ENCODE peak calls at places on chromosomes 5 and 9, in five cellular contexts. One of them, this sample, is unnamed.

GRCh38 chr5:17257705-17258273 is 40.4 kb downstream of the BASP1 start:
- DNase-seq in psoas muscle: no peak
- DNase-seq in transverse colon: no peak
- DNase-seq in lung: no peak
- DNase-seq in cardiac fibroblast: peak; percentile 56
- DNase-seq in this sample: no peak

GRCh38 chr9:4592325-4592724 is 69.8 kb upstream of the PLPP6 start:
- DNase-seq in psoas muscle: no peak
- DNase-seq in transverse colon: no peak
- DNase-seq in lung: no peak
- DNase-seq in cardiac fibroblast: no peak
- DNase-seq in this sample: no peak

GRCh38 chr5:72156921-72157320 is 49.6 kb downstream of the MAP1B start:
- DNase-seq in psoas muscle: no peak
- DNase-seq in transverse colon: no peak
- DNase-seq in lung: no peak
- DNase-seq in cardiac fibroblast: peak; percentile 85
- DNase-seq in this sample: no peak

GRCh38 chr5:81749562-81750307 is 1.2 kb downstream of the SSBP2 start:
- DNase-seq in psoas muscle: peak; percentile 60
- DNase-seq in transverse colon: peak; percentile 48
- DNase-seq in lung: peak; percentile 30
- DNase-seq in cardiac fibroblast: peak; percentile 23
- DNase-seq in this sample: peak; percentile 41

GRCh38 chr5:107985144-107985543 is 314.4 kb upstream of the EFNA5 start:
- DNase-seq in psoas muscle: peak; percentile 71
- DNase-seq in transverse colon: peak; percentile 9
- DNase-seq in lung: peak; percentile 35
- DNase-seq in cardiac fibroblast: peak; percentile 21
- DNase-seq in this sample: no peak

GRCh38 chr5:25387949-25388348 is 743.2 kb upstream of the CDH10 start:
- DNase-seq in psoas muscle: no peak
- DNase-seq in transverse colon: no peak
- DNase-seq in lung: no peak
- DNase-seq in cardiac fibroblast: no peak
- DNase-seq in this sample: no peak

GRCh38 chr9:84691634-84692033 is 22.1 kb downstream of the NTRK2 start:
- DNase-seq in psoas muscle: no peak
- DNase-seq in transverse colon: no peak
- DNase-seq in lung: no peak
- DNase-seq in cardiac fibroblast: no peak
- DNase-seq in this sample: no peak

GRCh38 chr9:77511525-77511924 is 136.6 kb downstream of the GNA14 start:
- DNase-seq in psoas muscle: no peak
- DNase-seq in transverse colon: no peak
- DNase-seq in lung: no peak
- DNase-seq in cardiac fibroblast: no peak
- DNase-seq in this sample: no peak

GRCh38 chr9:27204578-27204977 is 92.4 kb downstream of the EQTN start:
- DNase-seq in psoas muscle: no peak
- DNase-seq in transverse colon: no peak
- DNase-seq in lung: no peak
- DNase-seq in cardiac fibroblast: peak; percentile 42
- DNase-seq in this sample: no peak

GRCh38 chr5:147857302-147858129 is 21.0 kb upstream of the SCGB3A2 start:
- DNase-seq in psoas muscle: no peak
- DNase-seq in transverse colon: peak; percentile 69
- DNase-seq in lung: peak; percentile 68
- DNase-seq in cardiac fibroblast: peak; percentile 82
- DNase-seq in this sample: peak; percentile 29

GRCh38 chr9:37329576-37329975 is 92.9 kb upstream of the GRHPR start:
- DNase-seq in psoas muscle: no peak
- DNase-seq in transverse colon: no peak
- DNase-seq in lung: no peak
- DNase-seq in cardiac fibroblast: peak; percentile 69
- DNase-seq in this sample: no peak

GRCh38 chr9:109517798-109518435 is 19.8 kb upstream of the PTPN3 start:
- DNase-seq in psoas muscle: no peak
- DNase-seq in transverse colon: no peak
- DNase-seq in lung: no peak
- DNase-seq in cardiac fibroblast: no peak
- DNase-seq in this sample: no peak

GRCh38 chr9:109182940-109183798 is 16.1 kb upstream of the FRRS1L start:
- DNase-seq in psoas muscle: no peak
- DNase-seq in transverse colon: peak; percentile 30
- DNase-seq in lung: no peak
- DNase-seq in cardiac fibroblast: peak; percentile 48
- DNase-seq in this sample: peak; percentile 32

GRCh38 chr5:111742595-111742994 is 14.4 kb downstream of the NREP start:
- DNase-seq in psoas muscle: no peak
- DNase-seq in transverse colon: no peak
- DNase-seq in lung: no peak
- DNase-seq in cardiac fibroblast: peak; percentile 88
- DNase-seq in this sample: peak; percentile 28

GRCh38 chr9:107541523-107541922 is 52.0 kb upstream of the KLF4 start:
- DNase-seq in psoas muscle: no peak
- DNase-seq in transverse colon: no peak
- DNase-seq in lung: peak; percentile 41
- DNase-seq in cardiac fibroblast: no peak
- DNase-seq in this sample: no peak

GRCh38 chr5:126683912-126684311 is 83.2 kb downstream of the PHAX start:
- DNase-seq in psoas muscle: no peak
- DNase-seq in transverse colon: no peak
- DNase-seq in lung: no peak
- DNase-seq in cardiac fibroblast: no peak
- DNase-seq in this sample: no peak

GRCh38 chr5:179731791-179732411 is 721 bp upstream of the MAML1 start:
- DNase-seq in psoas muscle: peak; percentile 62
- DNase-seq in transverse colon: peak; percentile 17
- DNase-seq in lung: peak; percentile 32
- DNase-seq in cardiac fibroblast: peak; percentile 96
- DNase-seq in this sample: peak; percentile 15

GRCh38 chr5:170333161-170333909 is 35.8 kb upstream of the LCP2 start:
- DNase-seq in psoas muscle: no peak
- DNase-seq in transverse colon: peak; percentile 43
- DNase-seq in lung: no peak
- DNase-seq in cardiac fibroblast: no peak
- DNase-seq in this sample: no peak

GRCh38 chr5:176690911-176691310 is 43.6 kb downstream of the TSPAN17 start:
- DNase-seq in psoas muscle: no peak
- DNase-seq in transverse colon: no peak
- DNase-seq in lung: no peak
- DNase-seq in cardiac fibroblast: no peak
- DNase-seq in this sample: no peak

GRCh38 chr5:78483809-78484521 is 123.5 kb downstream of the SCAMP1 start:
- DNase-seq in psoas muscle: no peak
- DNase-seq in transverse colon: no peak
- DNase-seq in lung: no peak
- DNase-seq in cardiac fibroblast: peak; percentile 78
- DNase-seq in this sample: no peak

GRCh38 chr5:149740341-149740740 is 10.2 kb downstream of the PPARGC1B start:
- DNase-seq in psoas muscle: no peak
- DNase-seq in transverse colon: no peak
- DNase-seq in lung: no peak
- DNase-seq in cardiac fibroblast: no peak
- DNase-seq in this sample: no peak

GRCh38 chr5:143322931-143323330 is 80.6 kb downstream of the NR3C1 start:
- DNase-seq in psoas muscle: no peak
- DNase-seq in transverse colon: no peak
- DNase-seq in lung: no peak
- DNase-seq in cardiac fibroblast: peak; percentile 66
- DNase-seq in this sample: no peak

GRCh38 chr5:172740483-172741205 is 30.4 kb downstream of the DUSP1 start:
- DNase-seq in psoas muscle: peak; percentile 86
- DNase-seq in transverse colon: peak; percentile 60
- DNase-seq in lung: peak; percentile 71
- DNase-seq in cardiac fibroblast: peak; percentile 91
- DNase-seq in this sample: no peak

GRCh38 chr5:83513491-83513890 is 41.9 kb downstream of the VCAN start:
- DNase-seq in psoas muscle: no peak
- DNase-seq in transverse colon: no peak
- DNase-seq in lung: no peak
- DNase-seq in cardiac fibroblast: no peak
- DNase-seq in this sample: no peak

GRCh38 chr5:135386886-135387628 is 12.0 kb downstream of the MACROH2A1 start:
- DNase-seq in psoas muscle: no peak
- DNase-seq in transverse colon: peak; percentile 70
- DNase-seq in lung: peak; percentile 55
- DNase-seq in cardiac fibroblast: peak; percentile 98
- DNase-seq in this sample: no peak

DNA sequence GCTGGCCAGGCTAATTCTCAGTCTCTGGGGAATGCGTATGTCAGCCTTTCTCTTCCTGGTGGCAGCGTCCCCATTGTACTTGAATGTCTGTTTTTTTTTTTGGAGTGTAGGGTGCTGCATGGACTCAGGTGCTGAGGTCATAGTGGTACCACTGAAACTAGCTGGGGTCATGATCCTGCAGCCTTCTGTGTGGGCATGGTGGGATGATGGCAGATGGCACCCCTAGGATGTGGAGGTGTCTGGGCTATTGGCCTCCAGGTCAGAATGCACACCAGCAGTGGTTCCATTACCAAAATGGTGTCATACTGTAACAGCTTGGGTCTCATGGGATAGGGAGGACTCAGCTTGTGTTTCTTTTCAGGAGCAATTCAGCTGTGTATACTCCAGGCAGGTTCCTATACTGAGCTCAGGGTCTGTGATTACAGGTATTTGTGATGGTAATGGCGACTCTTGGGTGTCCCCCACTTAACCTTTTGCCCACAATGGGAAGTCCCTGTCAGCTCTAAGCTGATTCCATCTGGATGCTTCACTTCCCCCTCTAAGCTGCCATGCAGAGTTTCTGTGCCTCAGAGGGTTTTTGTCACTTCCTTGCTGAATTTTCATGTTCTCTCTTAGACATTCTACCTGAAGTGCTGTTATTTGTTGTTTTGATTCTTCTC is 17.9 kb downstream of the HSD17B4 start:
- DNase-seq in psoas muscle: no peak
- DNase-seq in transverse colon: no peak
- DNase-seq in lung: no peak
- DNase-seq in cardiac fibroblast: no peak
- DNase-seq in this sample: no peak
- H3K4me3 ChIP-seq in psoas muscle: no peak overlapping the region
- H3K4me3 ChIP-seq in transverse colon: no peak overlapping the region
- H3K4me3 ChIP-seq in lung: no peak overlapping the region
- H3K4me3 ChIP-seq in cardiac fibroblast: no peak overlapping the region
- H3K4me3 ChIP-seq in this sample: no peak overlapping the region

GRCh38 chr5:60010328-60010727 is 116.8 kb upstream of the PDE4D start:
- DNase-seq in psoas muscle: no peak
- DNase-seq in transverse colon: no peak
- DNase-seq in lung: no peak
- DNase-seq in cardiac fibroblast: no peak
- DNase-seq in this sample: no peak
- TF ChIP-seq CTCF in psoas muscle: no peak
- TF ChIP-seq CTCF in transverse colon: peak; percentile 13
- TF ChIP-seq CTCF in lung: no peak
- TF ChIP-seq CTCF in cardiac fibroblast: peak; percentile 20
- TF ChIP-seq CTCF in this sample: no peak

GRCh38 chr5:181050016-181050415 is 9.9 kb downstream of the BTNL9 start:
- DNase-seq in psoas muscle: no peak
- DNase-seq in transverse colon: no peak
- DNase-seq in lung: no peak
- DNase-seq in cardiac fibroblast: no peak
- DNase-seq in this sample: no peak
- H3K4me3 ChIP-seq in psoas muscle: no peak overlapping the region
- H3K4me3 ChIP-seq in transverse colon: no peak overlapping the region
- H3K4me3 ChIP-seq in lung: no peak overlapping the region
- H3K4me3 ChIP-seq in cardiac fibroblast: no peak overlapping the region
- H3K4me3 ChIP-seq in this sample: no peak overlapping the region

DNA sequence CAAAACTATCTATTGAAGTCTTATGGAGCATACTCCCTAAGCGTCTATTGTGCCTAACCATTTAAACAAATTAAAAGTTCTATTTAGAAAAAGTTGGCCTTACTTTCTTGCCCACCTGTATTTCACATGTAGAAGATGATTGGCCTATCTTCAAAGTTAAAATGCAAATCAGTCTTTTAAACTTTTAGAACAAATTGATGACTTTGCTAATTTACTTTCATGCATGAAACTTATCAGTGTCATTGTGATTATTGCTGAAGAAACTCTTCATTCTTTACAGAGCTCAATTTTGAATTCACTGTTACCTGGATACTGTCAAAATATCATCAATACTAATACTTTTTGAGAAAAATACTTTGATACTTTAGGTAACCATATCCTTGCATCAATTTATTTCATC is 216.1 kb downstream of the COX7C start:
- DNase-seq in psoas muscle: no peak
- DNase-seq in transverse colon: no peak
- DNase-seq in lung: no peak
- DNase-seq in cardiac fibroblast: no peak
- DNase-seq in this sample: no peak
- TF ChIP-seq CTCF in psoas muscle: no peak
- TF ChIP-seq CTCF in transverse colon: no peak
- TF ChIP-seq CTCF in lung: no peak
- TF ChIP-seq CTCF in cardiac fibroblast: no peak
- TF ChIP-seq CTCF in this sample: no peak

DNA sequence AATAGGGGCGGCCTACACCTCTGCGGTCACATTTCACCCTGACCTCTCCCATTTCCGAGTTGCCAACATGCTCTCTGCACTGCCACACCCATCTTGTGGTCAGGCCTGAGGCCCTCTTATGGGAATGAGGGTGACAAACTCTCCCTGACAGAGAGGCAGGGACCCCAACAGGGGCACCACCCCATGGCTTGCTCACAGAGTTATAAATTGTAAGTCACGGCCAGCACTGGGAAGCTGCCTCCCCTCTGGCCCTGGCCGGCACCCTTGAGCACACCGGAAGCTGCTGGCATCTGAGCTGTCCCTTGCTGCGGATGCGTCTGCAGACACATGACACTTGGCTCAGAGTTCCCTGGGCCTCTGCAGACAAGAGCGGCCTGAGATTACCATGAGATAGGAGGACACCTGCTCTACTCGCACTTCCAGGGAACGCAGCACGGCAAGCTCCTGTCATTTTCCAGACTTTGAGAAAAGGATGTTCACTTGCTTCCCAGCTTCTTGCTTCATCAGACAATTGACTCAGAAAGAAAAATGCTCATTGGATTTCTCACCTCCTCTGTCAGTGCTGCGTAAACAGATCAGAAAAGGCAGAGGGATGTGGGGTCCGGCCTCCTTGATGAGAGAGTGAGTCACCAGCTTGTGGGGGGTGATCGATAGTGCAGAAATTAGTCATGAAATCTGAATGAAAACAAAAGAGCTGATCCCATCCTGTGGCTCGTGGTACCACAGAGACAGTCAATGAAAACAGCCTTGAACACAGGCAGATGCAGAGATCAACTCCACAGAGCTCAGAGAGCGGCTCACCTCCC is 269.8 kb downstream of the SYK start:
- DNase-seq in psoas muscle: peak; percentile 79
- DNase-seq in transverse colon: no peak
- DNase-seq in lung: no peak
- DNase-seq in cardiac fibroblast: peak; percentile 91
- DNase-seq in this sample: no peak
- H3K4me3 ChIP-seq in psoas muscle: no peak overlapping the region
- H3K4me3 ChIP-seq in transverse colon: no peak overlapping the region
- H3K4me3 ChIP-seq in lung: no peak overlapping the region
- H3K4me3 ChIP-seq in cardiac fibroblast: no peak overlapping the region
- H3K4me3 ChIP-seq in this sample: no peak overlapping the region